ENCODE peak calls at places on chromosomes 12 and 14, in four cellular contexts. C is HEK293T, J is B cell, W is GM04503. O is an unnamed sample.

GRCh38 chr14:96403409-96403808 is 11.5 kb downstream of the AK7 start:
- DNase-seq in C (no peak), J (no peak), W (no peak), O (no peak)

GRCh38 chr12:95253386-95253785 is 35.8 kb downstream of the VEZT start:
- DNase-seq in C (no peak), J (no peak), W (no peak), O (no peak)

GRCh38 chr14:32450919-32451675 is 122.0 kb downstream of the AKAP6 start:
- DNase-seq in C (no peak), J (no peak), W (no peak), O (no peak)

GRCh38 chr14:73465833-73466532 is 7.6 kb upstream of the NUMB start:
- DNase-seq in C (no peak), J (no peak), W (no peak), O (no peak)

GRCh38 chr12:5954661-5955060 is 9.6 kb upstream of the ANO2 start:
- DNase-seq in C (no peak), J (no peak), W (no peak), O (no peak)

GRCh38 chr14:53840444-53840843 is 116.2 kb downstream of the BMP4 start:
- DNase-seq in C (no peak), J (no peak), W (no peak), O (no peak)

GRCh38 chr14:99520571-99521081 is 39.4 kb downstream of the CCNK start:
- DNase-seq in C (no peak), J (no peak), W (no peak), O (no peak)

GRCh38 chr12:4118017-4118510 is 155.5 kb upstream of the CCND2 start:
- DNase-seq in C (no peak), J (peak), W (no peak), O (no peak)

GRCh38 chr14:22900088-22900799 is 17.2 kb downstream of the REM2 start:
- DNase-seq in C (peak), J (peak), W (no peak), O (no peak)

GRCh38 chr12:52036587-52037171 is 14.6 kb upstream of the NR4A1 start:
- DNase-seq in C (peak), J (peak), W (no peak), O (peak)

O was measured in GM19239.